ENCODE peak calls at places on chromosomes 3 and 15, in nine cellular contexts. T is transverse colon, G is thoracic aorta, P is aorta, E is dorsolateral prefrontal cortex, F is RWPE2, A is RWPE1, L is AG04450, R is heart right ventricle. Y is an unnamed sample.

GRCh38 chr3:16071246-16071645 is 103.2 kb upstream of the GALNT15 start:
- DNase-seq in F (no peak), E (no peak), A (no peak), T (no peak), R (no peak), P (no peak), L (no peak), G (no peak), Y (no peak)

GRCh38 chr3:12892840-12893189 is 51.5 kb upstream of the RPL32 start:
- DNase-seq in P (no peak), L (no peak), E (no peak), T (no peak), F (no peak), R (no peak), G (no peak), A (no peak), Y (no peak)

GRCh38 chr15:79339588-79340314 is 28.8 kb downstream of the TMED3 start:
- DNase-seq in E (no peak), A (peak), P (no peak), L (peak), G (no peak), R (no peak), T (no peak), F (no peak), Y (no peak)

GRCh38 chr3:195219351-195220045 is 51.5 kb downstream of the XXYLT1 start:
- DNase-seq in A (no peak), L (no peak), G (no peak), P (no peak), T (no peak), F (no peak), R (no peak), E (peak), Y (no peak)

GRCh38 chr15:101037090-101037830 is 118.1 kb downstream of the LRRK1 start:
- DNase-seq in G (no peak), T (peak), A (no peak), E (no peak), P (no peak), R (peak), L (no peak), F (peak), Y (no peak)

GRCh38 chr3:32593903-32594525 is 23.4 kb upstream of the DYNC1LI1 start:
- DNase-seq in R (no peak), E (no peak), L (no peak), F (no peak), A (peak), G (no peak), T (no peak), P (no peak), Y (no peak)

GRCh38 chr3:158918008-158918407 is 116.2 kb downstream of the MFSD1 start:
- DNase-seq in A (peak), G (no peak), T (peak), E (peak), R (peak), P (peak), F (no peak), L (no peak), Y (peak)

GRCh38 chr3:37693791-37694194 is 167.9 kb upstream of the CTDSPL start:
- DNase-seq in E (no peak), G (no peak), L (no peak), T (no peak), P (no peak), R (no peak), F (no peak), A (no peak), Y (no peak)

GRCh38 chr15:64622410-64623260 is 152.8 kb downstream of the RBPMS2 start:
- DNase-seq in L (no peak), P (no peak), R (no peak), E (no peak), T (peak), A (no peak), G (no peak), F (no peak), Y (no peak)

GRCh38 chr3:55322649-55323048 is 164.5 kb downstream of the WNT5A start:
- DNase-seq in P (no peak), R (no peak), T (no peak), L (no peak), E (peak), G (no peak), A (no peak), F (no peak), Y (peak)

GRCh38 chr15:82183121-82184031 is 79.2 kb downstream of the EFL1 start:
- DNase-seq in P (no peak), L (peak), T (no peak), R (no peak), E (no peak), A (no peak), F (no peak), G (no peak), Y (no peak)

GRCh38 chr3:194423317-194423716 is 24.3 kb upstream of the GP5 start:
- DNase-seq in G (no peak), E (no peak), F (no peak), A (no peak), L (no peak), R (peak), P (no peak), T (peak), Y (no peak)

GRCh38 chr15:95405447-95405846 is 925.1 kb upstream of the NR2F2 start:
- DNase-seq in G (no peak), P (no peak), R (no peak), E (no peak), T (no peak), L (peak), A (no peak), F (no peak), Y (no peak)

GRCh38 chr3:64844558-64844957 is 156.8 kb upstream of the ADAMTS9 start:
- DNase-seq in E (no peak), T (no peak), P (no peak), R (no peak), A (no peak), G (no peak), F (no peak), L (no peak), Y (no peak)

GRCh38 chr3:185663929-185664328 is 77.8 kb downstream of the SENP2 start:
- DNase-seq in E (no peak), L (no peak), G (no peak), T (no peak), A (no peak), R (no peak), P (no peak), F (no peak), Y (no peak)

GRCh38 chr3:173711619-173712018 is 314.1 kb downstream of the NLGN1 start:
- DNase-seq in A (peak), L (no peak), G (no peak), P (no peak), E (no peak), R (peak), F (no peak), T (no peak), Y (no peak)

GRCh38 chr3:100910986-100911385 is 82.2 kb downstream of the ABI3BP start:
- DNase-seq in E (no peak), L (no peak), P (no peak), F (no peak), G (no peak), T (no peak), R (no peak), A (no peak), Y (no peak)
- H3K27ac ChIP-seq in E (no peak), L (no peak), P (no peak), F (no peak), G (no peak), T (no peak), R (no peak), A (no peak), Y (no peak)

DNA sequence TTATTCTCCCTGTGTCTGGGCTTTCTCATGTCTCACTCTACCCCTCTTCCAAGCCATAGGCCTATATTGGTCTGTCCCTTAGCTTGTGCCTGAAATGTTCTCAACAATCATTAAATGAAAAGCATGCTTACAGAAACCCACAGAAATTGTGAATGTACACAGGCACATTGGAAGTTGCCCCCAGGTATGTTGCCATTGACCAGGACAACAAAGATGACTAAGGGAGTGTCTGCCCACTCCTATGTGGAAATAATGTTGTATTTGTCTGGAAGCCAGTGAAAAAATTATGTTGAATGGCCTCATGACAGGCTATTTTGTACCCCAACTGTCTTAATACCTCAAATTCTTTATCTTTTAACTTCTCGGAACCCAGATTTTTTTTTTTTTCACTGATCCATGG is 102.0 kb downstream of the TPRG1 start:
- DNase-seq in A (no peak), F (no peak), L (no peak), T (no peak), G (no peak), P (no peak), R (no peak), E (no peak), Y (no peak)
- H3K27ac ChIP-seq in A (no peak), F (peak), L (no peak), T (no peak), G (no peak), P (peak), R (no peak), E (no peak), Y (no peak)

DNA sequence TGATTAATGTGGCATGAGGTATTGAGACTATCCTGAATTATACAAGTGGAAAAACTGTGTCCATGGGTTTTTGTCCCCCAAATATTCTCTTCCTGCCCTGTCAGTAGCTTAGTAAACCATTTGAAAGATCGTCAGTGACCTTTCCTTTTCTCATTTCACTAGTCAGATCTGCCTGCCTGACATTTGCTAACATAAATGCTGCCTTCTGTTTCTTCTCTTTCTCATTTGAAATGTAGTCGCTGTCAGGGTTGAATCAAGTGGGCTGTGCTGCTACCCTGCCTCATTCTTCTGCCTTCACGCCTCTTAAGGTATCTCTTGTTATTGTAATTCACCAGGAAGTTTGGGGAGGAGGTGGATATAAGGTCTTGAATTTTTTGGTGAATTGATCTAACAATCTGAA is 67.5 kb downstream of the LRCH3 start:
- DNase-seq in L (no peak), F (no peak), R (no peak), P (no peak), G (no peak), T (no peak), E (no peak), A (no peak), Y (no peak)
- H3K27ac ChIP-seq in L (no peak), F (no peak), R (no peak), P (no peak), G (no peak), T (no peak), E (no peak), A (no peak), Y (no peak)

GRCh38 chr3:190222360-190222759 is 99.9 kb downstream of the CLDN1 start:
- DNase-seq in R (no peak), E (no peak), P (no peak), F (no peak), T (no peak), L (no peak), A (no peak), G (no peak), Y (no peak)

GRCh38 chr3:190222916-190223315 is 99.3 kb downstream of the CLDN1 start:
- DNase-seq in P (no peak), E (no peak), G (no peak), T (no peak), A (no peak), R (no peak), L (no peak), F (no peak), Y (peak)

GRCh38 chr3:190217081-190217480 is 96.4 kb upstream of the P3H2 start:
- DNase-seq in A (peak), L (no peak), T (no peak), G (no peak), P (no peak), R (no peak), E (no peak), F (no peak), Y (no peak)

GRCh38 chr3:190224466-190225185 is 97.6 kb downstream of the CLDN1 start:
- DNase-seq in T (no peak), L (no peak), E (no peak), F (no peak), G (no peak), P (no peak), R (no peak), A (no peak), Y (no peak)

GRCh38 chr3:190220362-190220761 is 99.7 kb upstream of the P3H2 start:
- DNase-seq in T (no peak), A (no peak), G (no peak), P (no peak), E (no peak), R (no peak), F (no peak), L (no peak), Y (no peak)
- H3K27ac ChIP-seq in T (no peak), A (no peak), G (no peak), P (no peak), E (no peak), R (no peak), F (no peak), L (no peak), Y (no peak)

Y was measured in right cardiac atrium.